ENCODE peak calls at places on chromosomes 7 and 10, in six cellular contexts. C is A549, Q is upper lobe of left lung, B is GM12878, V is HepG2, D is K562. U is an unnamed sample.
A peak's percentile ranks its signal among the peaks of the same experiment; 100 is the strongest.

GRCh38 chr10:30491204-30491603 is 57.2 kb downstream of the MAP3K8 start:
- ATAC-seq in C (peak; percentile 41), Q (no peak), B (no peak), V (peak; percentile 20), D (no peak), U (peak; percentile 35)

GRCh38 chr10:90986870-90987269 is 66.0 kb upstream of the ANKRD1 start:
- ATAC-seq in C (no peak), Q (no peak), B (no peak), V (no peak), D (no peak), U (no peak)

GRCh38 chr10:99938563-99938962 is 71.2 kb downstream of the DNMBP start:
- ATAC-seq in C (no peak), Q (no peak), B (peak; percentile 91), V (no peak), D (no peak), U (no peak)

GRCh38 chr7:101363196-101363733 is 590 bp downstream of the COL26A1 start:
- ATAC-seq in C (no peak), Q (no peak), B (no peak), V (peak; percentile 27), D (no peak), U (no peak)

GRCh38 chr7:139265673-139266072 is 34.6 kb downstream of the UBN2 start:
- ATAC-seq in C (no peak), Q (no peak), B (no peak), V (peak; percentile 38), D (no peak), U (no peak)

GRCh38 chr10:120824864-120825263 is 26.3 kb upstream of the WDR11 start:
- ATAC-seq in C (no peak), Q (no peak), B (peak; percentile 76), V (peak; percentile 78), D (peak; percentile 77), U (no peak)

GRCh38 chr10:7986851-7987250 is 67.6 kb upstream of the GATA3 start:
- ATAC-seq in C (no peak), Q (no peak), B (no peak), V (no peak), D (no peak), U (no peak)

GRCh38 chr10:114223066-114223465 is 16.0 kb upstream of the VWA2 start:
- ATAC-seq in C (no peak), Q (no peak), B (no peak), V (no peak), D (no peak), U (no peak)

GRCh38 chr10:13272164-13272571 is 27.7 kb downstream of the PHYH start:
- ATAC-seq in C (no peak), Q (peak; percentile 53), B (no peak), V (peak; percentile 60), D (no peak), U (peak; percentile 47)

GRCh38 chr10:92114201-92114600 is 176.7 kb downstream of the CPEB3 start:
- ATAC-seq in C (no peak), Q (no peak), B (no peak), V (peak; percentile 82), D (no peak), U (no peak)

GRCh38 chr7:119197872-119198527 is 973.5 kb downstream of the ANKRD7 start:
- ATAC-seq in C (no peak), Q (peak; percentile 51), B (peak; percentile 93), V (peak; percentile 93), D (peak; percentile 70), U (no peak)

DNA sequence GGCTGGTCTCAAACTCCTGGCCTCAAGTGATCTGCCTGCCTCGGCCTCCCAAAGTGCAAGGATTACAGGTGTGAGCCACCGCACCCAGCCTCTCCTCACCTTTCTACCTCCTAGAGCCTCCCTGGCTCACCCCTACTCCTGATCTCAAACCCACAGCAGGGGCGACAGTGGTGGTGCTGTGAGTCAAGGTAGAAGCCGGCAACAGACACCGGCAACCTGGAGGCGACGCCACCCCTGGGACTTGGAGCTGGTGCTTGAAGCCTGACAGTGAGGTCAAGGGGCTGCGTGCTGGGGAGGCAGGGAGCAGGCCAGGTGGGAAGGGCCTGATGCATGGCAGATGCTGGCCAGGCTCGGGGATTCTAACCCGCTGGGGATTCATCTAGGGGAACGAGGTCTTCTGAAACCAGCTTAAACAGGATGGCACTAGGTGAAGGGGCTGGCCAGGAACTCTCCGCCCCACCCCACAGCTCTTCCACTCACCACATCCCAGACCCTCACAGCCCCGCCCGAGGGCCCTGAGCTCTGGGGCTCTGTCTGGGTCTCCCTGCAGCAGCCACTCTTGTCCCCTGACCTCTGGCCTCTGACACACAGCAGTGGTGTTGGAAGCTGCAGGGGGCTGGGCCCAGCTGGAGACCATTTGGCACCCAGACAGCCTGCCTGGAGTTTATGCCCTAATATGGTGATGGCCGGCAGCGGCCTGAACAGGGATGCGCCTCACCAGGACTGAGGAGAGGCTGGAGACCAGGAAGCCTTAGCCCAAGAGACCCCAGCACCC is 16.4 kb downstream of the KCNH2 start:
- ATAC-seq in C (no peak), Q (peak; percentile 4), B (no peak), V (no peak), D (peak; percentile 15), U (no peak)
- H3K4me1 ChIP-seq in C (no peaks in the 10 kb centered on the region), Q (peaks cover 6% of the 10 kb centered on the region), B (no peaks in the 10 kb centered on the region), V (no peaks in the 10 kb centered on the region), D (peaks cover 87% of the 10 kb centered on the region), U (peaks cover 34% of the 10 kb centered on the region)

DNA sequence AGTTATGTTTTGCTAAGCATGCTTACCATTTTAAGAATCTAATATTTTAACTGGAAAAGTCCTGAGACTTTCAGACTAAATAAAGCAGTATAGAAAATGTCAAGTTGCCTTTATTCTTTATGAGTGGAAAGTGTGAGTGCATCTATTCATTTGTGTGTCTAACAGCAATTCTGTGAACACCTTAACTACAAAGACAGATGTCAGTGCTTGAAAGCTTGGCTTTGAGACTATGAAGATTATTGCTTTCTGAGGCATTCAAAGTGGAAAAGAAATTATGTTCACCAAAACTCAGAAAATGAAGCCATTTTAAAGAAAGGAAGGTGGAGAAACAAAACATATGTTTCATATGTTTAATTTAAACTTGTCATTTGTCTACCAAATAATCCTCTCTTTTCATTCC is 294.5 kb upstream of the SEMA3C start:
- ATAC-seq in C (no peak), Q (no peak), B (no peak), V (no peak), D (no peak), U (no peak)
- TF ChIP-seq EP300 in C (no peak), Q (no peak), B (no peak), V (no peak), D (no peak), U (no peak)

GRCh38 chr10:3760083-3760482 is 24.9 kb downstream of the KLF6 start:
- ATAC-seq in C (no peak), Q (no peak), B (no peak), V (no peak), D (no peak), U (no peak)
- H3K4me1 ChIP-seq in C (peaks cover 56% of the 10 kb centered on the region), Q (peaks cover 16% of the 10 kb centered on the region), B (peaks cover 44% of the 10 kb centered on the region), V (peaks cover 77% of the 10 kb centered on the region), D (peaks cover 41% of the 10 kb centered on the region), U (no peaks in the 10 kb centered on the region)

GRCh38 chr7:128724743-128725142 is 14.4 kb upstream of the CALU start:
- ATAC-seq in C (no peak), Q (no peak), B (no peak), V (no peak), D (no peak), U (no peak)

GRCh38 chr7:128725524-128725923 is 13.6 kb upstream of the CALU start:
- ATAC-seq in C (no peak), Q (no peak), B (no peak), V (no peak), D (peak; percentile 67), U (no peak)

GRCh38 chr7:128727239-128727638 is 11.9 kb upstream of the CALU start:
- ATAC-seq in C (no peak), Q (no peak), B (no peak), V (no peak), D (no peak), U (no peak)

GRCh38 chr7:128726673-128727072 is 12.5 kb upstream of the CALU start:
- ATAC-seq in C (no peak), Q (no peak), B (no peak), V (no peak), D (no peak), U (no peak)

GRCh38 chr7:128726031-128726430 is 13.1 kb upstream of the CALU start:
- ATAC-seq in C (no peak), Q (no peak), B (no peak), V (no peak), D (no peak), U (no peak)
- TF ChIP-seq EP300 in C (no peak), Q (no peak), B (no peak), V (no peak), D (no peak), U (no peak)

GRCh38 chr7:50367570-50367969 is 63.1 kb downstream of the IKZF1 start:
- ATAC-seq in C (no peak), Q (no peak), B (peak; percentile 24), V (no peak), D (no peak), U (no peak)
- H3K4me1 ChIP-seq in C (no peaks in the 10 kb centered on the region), Q (no peaks in the 10 kb centered on the region), B (peaks cover 23% of the 10 kb centered on the region), V (no peaks in the 10 kb centered on the region), D (peaks cover 4% of the 10 kb centered on the region), U (no peaks in the 10 kb centered on the region)

GRCh38 chr7:66497346-66497745 is 131.3 kb upstream of the KCTD7 start:
- ATAC-seq in C (no peak), Q (no peak), B (no peak), V (no peak), D (no peak), U (no peak)

GRCh38 chr7:66502230-66503035 is 126.2 kb upstream of the KCTD7 start:
- ATAC-seq in C (peak; percentile 69), Q (no peak), B (no peak), V (peak; percentile 73), D (peak; percentile 53), U (no peak)

GRCh38 chr7:66503036-66503370 is 125.7 kb upstream of the KCTD7 start:
- ATAC-seq in C (peak; percentile 14), Q (no peak), B (no peak), V (no peak), D (no peak), U (no peak)

GRCh38 chr7:66503551-66504031 is 125.1 kb upstream of the KCTD7 start:
- ATAC-seq in C (peak; percentile 35), Q (peak; percentile 37), B (no peak), V (peak; percentile 19), D (no peak), U (no peak)

GRCh38 chr7:66500087-66500486 is 128.6 kb upstream of the KCTD7 start:
- ATAC-seq in C (peak; percentile 55), Q (no peak), B (peak; percentile 76), V (no peak), D (peak; percentile 74), U (no peak)
- TF ChIP-seq EP300 in C (no peak), Q (no peak), B (no peak), V (no peak), D (no peak), U (no peak)

GRCh38 chr10:129916506-129916995 is 47.5 kb downstream of the EBF3 start:
- ATAC-seq in C (no peak), Q (no peak), B (no peak), V (no peak), D (no peak), U (no peak)
- H3K4me1 ChIP-seq in C (no peaks in the 10 kb centered on the region), Q (no peaks in the 10 kb centered on the region), B (no peaks in the 10 kb centered on the region), V (no peaks in the 10 kb centered on the region), D (no peaks in the 10 kb centered on the region), U (no peaks in the 10 kb centered on the region)